ENCODE peak calls at places on chromosomes 5 and 9, in eight cellular contexts. U is HCT116, C is NCI-H748 treated with DMSO at 0.1 percent for 48 hours, V is mesothelial cell of epicardium, J is lung, Y is NCI-H1930, Q is GM12865, L is fibroblast of lung. A is an unnamed sample.

GRCh38 chr5:104643320-104643719 is 1080.7 kb upstream of the NUDT12 start:
- DNase-seq in U (no peak), C (no peak), V (no peak), J (no peak), Y (no peak), Q (no peak), L (peak; percentile 22), A (no peak)

GRCh38 chr9:36148652-36149051 is 12.1 kb downstream of the GLIPR2 start:
- DNase-seq in U (no peak), C (no peak), V (no peak), J (peak; percentile 86), Y (no peak), Q (peak; percentile 97), L (peak; percentile 99), A (no peak)

GRCh38 chr5:73969195-73970059 is 343.4 kb downstream of the ARHGEF28 start:
- DNase-seq in U (no peak), C (no peak), V (no peak), J (no peak), Y (no peak), Q (no peak), L (no peak), A (no peak)

GRCh38 chr9:115335441-115335840 is 217.5 kb upstream of the TNC start:
- DNase-seq in U (no peak), C (no peak), V (no peak), J (no peak), Y (no peak), Q (no peak), L (no peak), A (no peak)

GRCh38 chr9:90001756-90002155 is 396.9 kb downstream of the GADD45G start:
- DNase-seq in U (no peak), C (peak; percentile 18), V (no peak), J (no peak), Y (no peak), Q (no peak), L (no peak), A (peak; percentile 71)

GRCh38 chr5:153504726-153505125 is 14.3 kb downstream of the GRIA1 start:
- DNase-seq in U (no peak), C (peak; percentile 82), V (no peak), J (no peak), Y (no peak), Q (no peak), L (no peak), A (no peak)

GRCh38 chr5:34556514-34556782 is 99.7 kb upstream of the RAI14 start:
- DNase-seq in U (no peak), C (no peak), V (no peak), J (no peak), Y (no peak), Q (no peak), L (no peak), A (no peak)

GRCh38 chr5:156189628-156190027 is 137.3 kb upstream of the SGCD start:
- DNase-seq in U (no peak), C (no peak), V (no peak), J (no peak), Y (no peak), Q (no peak), L (no peak), A (no peak)

GRCh38 chr9:134040176-134040565 is 14.9 kb downstream of the BRD3OS start:
- DNase-seq in U (no peak), C (no peak), V (no peak), J (no peak), Y (no peak), Q (no peak), L (no peak), A (no peak)

GRCh38 chr5:61330341-61330878 is 1.6 kb upstream of the ZSWIM6 start:
- DNase-seq in U (no peak), C (peak; percentile 70), V (peak; percentile 41), J (peak; percentile 34), Y (peak; percentile 7), Q (no peak), L (peak; percentile 68), A (peak; percentile 86)

GRCh38 chr5:150154618-150155134 is 969 bp downstream of the PDGFRB start:
- DNase-seq in U (no peak), C (no peak), V (no peak), J (no peak), Y (no peak), Q (no peak), L (no peak), A (no peak)

GRCh38 chr5:6837519-6838110 is 124.4 kb downstream of the TENT4A start:
- DNase-seq in U (no peak), C (no peak), V (no peak), J (no peak), Y (no peak), Q (peak; percentile 22), L (no peak), A (no peak)

GRCh38 chr9:129604766-129605163 is 16.1 kb downstream of the C9orf50 start:
- DNase-seq in U (no peak), C (no peak), V (no peak), J (no peak), Y (no peak), Q (no peak), L (no peak), A (no peak)

GRCh38 chr5:170338933-170339779 is 41.6 kb upstream of the LCP2 start:
- DNase-seq in U (peak; percentile 13), C (no peak), V (no peak), J (no peak), Y (no peak), Q (peak; percentile 79), L (no peak), A (no peak)

GRCh38 chr5:166699616-166700015 is 1591.8 kb upstream of the WWC1 start:
- DNase-seq in U (no peak), C (no peak), V (no peak), J (no peak), Y (no peak), Q (no peak), L (peak; percentile 66), A (no peak)

GRCh38 chr5:98556707-98557106 is 216.8 kb upstream of the RGMB start:
- DNase-seq in U (no peak), C (no peak), V (no peak), J (no peak), Y (no peak), Q (no peak), L (no peak), A (no peak)

GRCh38 chr9:132228062-132228461 is 66.2 kb downstream of the NTNG2 start:
- DNase-seq in U (no peak), C (no peak), V (no peak), J (no peak), Y (no peak), Q (no peak), L (no peak), A (no peak)

GRCh38 chr5:61167382-61167781 is 5.1 kb upstream of the SMIM15 start:
- DNase-seq in U (no peak), C (no peak), V (no peak), J (no peak), Y (no peak), Q (peak; percentile 43), L (peak; percentile 69), A (no peak)

GRCh38 chr9:17116400-17116837 is 18.4 kb upstream of the CNTLN start:
- DNase-seq in U (peak; percentile 19), C (peak; percentile 73), V (no peak), J (no peak), Y (no peak), Q (peak; percentile 19), L (peak; percentile 68), A (peak; percentile 64)